ENCODE peak calls at places on chromosomes 12 and 14, in ten cellular contexts. Q, I, W, L, J, U, V, H, R and K are unnamed samples.
A peak's percentile ranks its signal among the peaks of the same experiment; 100 is the strongest.

GRCh38 chr12:104632724-104633181 is 176.0 kb downstream of the CHST11 start:
- DNase-seq in V (no peak), Q (no peak), U (no peak), W (no peak), I (peak; percentile 74), R (no peak), L (peak; percentile 76), J (no peak), H (no peak), K (peak; percentile 10)

GRCh38 chr14:101955695-101956161 is 8.6 kb upstream of the DYNC1H1 start:
- DNase-seq in J (no peak), H (no peak), W (no peak), V (no peak), U (no peak), R (no peak), I (no peak), Q (no peak), L (no peak), K (no peak)

GRCh38 chr14:24783791-24784190 is 149.8 kb upstream of the GZMB start:
- DNase-seq in J (no peak), V (no peak), Q (no peak), W (no peak), U (no peak), R (no peak), H (no peak), I (no peak), L (no peak), K (no peak)

GRCh38 chr12:121702944-121703343 is 9.6 kb upstream of the TMEM120B start:
- DNase-seq in I (no peak), Q (no peak), W (no peak), H (no peak), L (no peak), V (no peak), U (no peak), J (no peak), R (no peak), K (no peak)

GRCh38 chr12:125125271-125125670 is 60.0 kb downstream of the AACS start:
- DNase-seq in I (no peak), L (no peak), H (no peak), R (no peak), V (no peak), W (no peak), J (no peak), U (no peak), Q (no peak), K (no peak)

GRCh38 chr12:122087431-122088180 is 9.1 kb downstream of the MLXIP start:
- DNase-seq in H (no peak), J (no peak), Q (no peak), V (no peak), W (no peak), I (no peak), L (no peak), R (no peak), U (no peak), K (no peak)

GRCh38 chr12:113203852-113204760 is 17.2 kb upstream of the TPCN1 start:
- DNase-seq in L (no peak), V (no peak), I (no peak), H (no peak), W (no peak), Q (no peak), R (no peak), J (no peak), U (no peak), K (no peak)

GRCh38 chr14:100606687-100607610 is 19.7 kb upstream of the BEGAIN start:
- DNase-seq in V (no peak), U (no peak), Q (no peak), J (no peak), H (no peak), W (no peak), R (no peak), L (no peak), I (no peak), K (no peak)

GRCh38 chr12:52233462-52234141 is 559 bp downstream of the KRT7 start:
- DNase-seq in W (no peak), R (no peak), J (no peak), V (no peak), U (peak; percentile 49), H (no peak), L (no peak), I (no peak), Q (no peak), K (no peak)
- H3K4me3 ChIP-seq in W (no peak overlapping the region), R (peak overlapping the region; percentile 45), J (no peak overlapping the region), V (peak overlapping the region; percentile 33), U (peak overlapping the region; percentile 65), H (no peak overlapping the region), L (peak overlapping the region; percentile 45), I (peak overlapping the region; percentile 48), Q (no peak overlapping the region), K (peak overlapping the region; percentile 42)

DNA sequence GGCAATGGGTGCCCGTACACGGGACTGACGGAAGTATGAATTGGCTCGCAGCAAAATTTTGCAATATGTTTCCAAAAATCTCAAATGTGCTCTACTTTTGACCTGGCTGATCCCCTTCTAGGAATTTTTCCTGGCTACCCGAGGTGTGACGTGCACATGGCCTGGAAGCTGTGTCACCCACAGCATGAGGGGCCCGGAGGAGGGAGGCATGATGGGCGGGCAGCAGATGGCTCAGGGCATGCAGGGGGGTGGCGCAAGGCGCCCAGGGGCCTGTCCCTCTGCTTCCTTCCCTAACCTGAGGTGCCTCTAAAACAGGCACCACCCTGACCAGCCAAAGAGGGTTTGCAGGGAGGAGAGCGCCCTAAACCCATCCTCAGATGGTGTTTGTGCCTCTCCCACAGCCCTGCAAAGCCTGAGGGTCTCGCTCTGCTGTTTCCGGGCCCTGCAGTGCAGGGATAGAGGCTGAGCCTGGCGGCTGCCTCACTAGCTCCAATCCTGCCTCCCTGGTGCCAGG is 6.7 kb downstream of the GPR132 start:
- DNase-seq in R (peak; percentile 83), W (no peak), V (no peak), H (no peak), U (no peak), I (no peak), J (no peak), Q (no peak), L (no peak), K (no peak)
- TF ChIP-seq CTCF in R (no peak), W (no peak), V (no peak), H (no peak), U (no peak), I (no peak), J (no peak), Q (no peak), L (no peak), K (no peak)

DNA sequence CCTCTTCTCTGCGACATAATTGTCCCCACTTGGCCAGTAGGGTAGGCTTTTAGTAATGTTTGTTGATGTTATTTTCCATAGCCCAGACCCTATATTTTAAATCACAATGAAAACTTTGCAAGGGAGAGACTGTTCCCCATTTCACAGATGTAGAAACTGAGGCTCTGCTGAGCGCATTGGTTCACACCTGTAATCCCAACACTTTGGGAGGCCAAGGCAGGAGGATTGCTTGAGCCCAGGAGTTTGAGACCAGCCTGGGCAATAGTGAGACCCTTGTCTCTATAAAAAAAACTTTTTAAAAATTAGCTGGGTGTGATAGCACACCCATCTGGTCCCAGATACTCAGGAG is 114.8 kb downstream of the DIP2B start:
- DNase-seq in J (no peak), U (no peak), W (no peak), H (no peak), R (no peak), Q (no peak), L (no peak), I (no peak), V (no peak), K (no peak)
- H3K4me3 ChIP-seq in J (no peak overlapping the region), U (no peak overlapping the region), W (no peak overlapping the region), H (no peak overlapping the region), R (no peak overlapping the region), Q (no peak overlapping the region), L (no peak overlapping the region), I (no peak overlapping the region), V (no peak overlapping the region), K (no peak overlapping the region)

GRCh38 chr12:63066782-63067181 is 84.2 kb downstream of the AVPR1A start:
- DNase-seq in J (no peak), Q (no peak), U (peak; percentile 60), L (no peak), H (no peak), R (no peak), I (no peak), V (no peak), W (no peak), K (no peak)

GRCh38 chr12:63066136-63066535 is 84.9 kb downstream of the AVPR1A start:
- DNase-seq in H (no peak), U (no peak), J (no peak), R (no peak), L (no peak), Q (no peak), I (no peak), W (no peak), V (no peak), K (no peak)

GRCh38 chr12:63069860-63070617 is 81.0 kb downstream of the AVPR1A start:
- DNase-seq in I (no peak), L (no peak), H (no peak), W (no peak), J (no peak), U (no peak), V (no peak), R (no peak), Q (no peak), K (no peak)

GRCh38 chr12:63070709-63071108 is 80.3 kb downstream of the AVPR1A start:
- DNase-seq in I (peak; percentile 17), V (no peak), Q (no peak), J (no peak), L (peak; percentile 16), H (no peak), R (no peak), U (no peak), W (no peak), K (no peak)

GRCh38 chr12:63068857-63069442 is 82.1 kb downstream of the AVPR1A start:
- DNase-seq in Q (peak; percentile 80), W (no peak), J (peak; percentile 61), U (peak; percentile 77), L (peak; percentile 51), H (peak; percentile 30), R (no peak), I (peak; percentile 75), V (no peak), K (peak; percentile 56)
- TF ChIP-seq CTCF in Q (peak; percentile 35), W (no peak), J (peak; percentile 52), U (peak; percentile 57), L (peak; percentile 70), H (peak; percentile 85), R (peak; percentile 32), I (peak; percentile 56), V (peak; percentile 60), K (peak; percentile 36)